ENCODE peak calls at places on chromosome 21, in eight cellular contexts. R is posterior cingulate gyrus, P is G401, D is LoVo, O is GDM1, U is neural crest cell, W is A549, Q is hippocampal formation. A is an unnamed sample.

GRCh38 chr21:36994501-36995189 is 11.9 kb upstream of the RIPPLY3 start:
- DNase-seq in U (no peak), D (no peak), P (no peak), O (no peak), W (no peak), R (no peak), Q (no peak), A (no peak)

GRCh38 chr21:45494135-45494850 is 47.9 kb downstream of the SLC19A1 start:
- DNase-seq in U (no peak), W (no peak), P (no peak), O (no peak), R (no peak), Q (no peak), D (no peak), A (no peak)

GRCh38 chr21:14482165-14482564 is 64.0 kb downstream of the SAMSN1 start:
- DNase-seq in O (no peak), P (no peak), W (no peak), Q (no peak), D (no peak), U (no peak), R (no peak), A (peak)

GRCh38 chr21:34011660-34012059 is 61.7 kb upstream of the MRPS6 start:
- DNase-seq in U (no peak), Q (no peak), O (no peak), D (no peak), P (no peak), W (no peak), R (no peak), A (no peak)

GRCh38 chr21:42587036-42587435 is 66.4 kb upstream of the PDE9A start:
- DNase-seq in Q (no peak), R (no peak), P (no peak), U (no peak), O (no peak), D (no peak), W (no peak), A (no peak)

GRCh38 chr21:10425856-10426255 is 95.5 kb upstream of the TPTE start:
- DNase-seq in W (no peak), D (no peak), R (no peak), P (no peak), Q (no peak), O (no peak), U (no peak), A (no peak)

GRCh38 chr21:39313042-39313456 is 383 bp downstream of the BRWD1 start:
- DNase-seq in O (no peak), W (no peak), D (no peak), P (no peak), U (no peak), R (peak), Q (no peak), A (no peak)

GRCh38 chr21:33101300-33102005 is 31.5 kb downstream of the OLIG1 start:
- DNase-seq in R (no peak), W (no peak), P (no peak), O (no peak), U (peak), D (no peak), Q (no peak), A (no peak)

GRCh38 chr21:42630626-42631025 is 22.8 kb upstream of the PDE9A start:
- DNase-seq in O (no peak), P (no peak), Q (no peak), R (no peak), U (no peak), W (no peak), D (no peak), A (no peak)

GRCh38 chr21:33643658-33644311 is 1.5 kb downstream of the ITSN1 start:
- DNase-seq in U (peak), O (no peak), D (no peak), Q (no peak), W (no peak), P (no peak), R (peak), A (peak)

A was measured in pons.